ENCODE peak calls at places on chromosome 15, in six cellular contexts. One of them, this sample, is unnamed.

GRCh38 chr15:60392601-60392985 is 5.2 kb downstream of the ANXA2 start:
- DNase-seq in H1: no peak
- DNase-seq in GM23338: peak
- DNase-seq in WTC11: no peak
- DNase-seq in K562: no peak
- DNase-seq in GM12878: no peak
- DNase-seq in this sample: peak

GRCh38 chr15:58777107-58777506 is 6.0 kb downstream of the MINDY2 start:
- DNase-seq in GM23338: no peak
- DNase-seq in WTC11: no peak
- DNase-seq in K562: no peak
- DNase-seq in H1: no peak
- DNase-seq in GM12878: peak
- DNase-seq in this sample: no peak

GRCh38 chr15:95044780-95045417 is 813.5 kb downstream of the MCTP2 start:
- DNase-seq in GM12878: no peak
- DNase-seq in GM23338: peak
- DNase-seq in K562: no peak
- DNase-seq in WTC11: no peak
- DNase-seq in H1: no peak
- DNase-seq in this sample: no peak

GRCh38 chr15:25481208-25481862 is 42.5 kb upstream of the UBE3A start:
- DNase-seq in H1: peak
- DNase-seq in WTC11: peak
- DNase-seq in GM12878: no peak
- DNase-seq in GM23338: peak
- DNase-seq in K562: no peak
- DNase-seq in this sample: no peak

GRCh38 chr15:39114690-39115378 is 466.0 kb upstream of the THBS1 start:
- DNase-seq in GM12878: no peak
- DNase-seq in GM23338: no peak
- DNase-seq in H1: no peak
- DNase-seq in WTC11: no peak
- DNase-seq in K562: no peak
- DNase-seq in this sample: no peak

GRCh38 chr15:56042982-56043980 is 49.9 kb upstream of the NEDD4 start:
- DNase-seq in GM12878: peak
- DNase-seq in H1: no peak
- DNase-seq in K562: no peak
- DNase-seq in WTC11: no peak
- DNase-seq in GM23338: peak
- DNase-seq in this sample: peak

GRCh38 chr15:69973102-69973714 is 124.5 kb downstream of the TLE3 start:
- DNase-seq in WTC11: no peak
- DNase-seq in GM23338: peak
- DNase-seq in K562: peak
- DNase-seq in H1: no peak
- DNase-seq in GM12878: no peak
- DNase-seq in this sample: peak

GRCh38 chr15:93829115-93829849 is 402.1 kb upstream of the MCTP2 start:
- DNase-seq in GM12878: no peak
- DNase-seq in H1: no peak
- DNase-seq in GM23338: no peak
- DNase-seq in WTC11: no peak
- DNase-seq in K562: no peak
- DNase-seq in this sample: no peak

GRCh38 chr15:93614446-93615104 is 525.6 kb upstream of the RGMA start:
- DNase-seq in GM12878: no peak
- DNase-seq in H1: no peak
- DNase-seq in GM23338: no peak
- DNase-seq in K562: no peak
- DNase-seq in WTC11: no peak
- DNase-seq in this sample: no peak

GRCh38 chr15:57890351-57890750 is 175.2 kb downstream of the ALDH1A2 start:
- DNase-seq in GM12878: no peak
- DNase-seq in K562: no peak
- DNase-seq in WTC11: no peak
- DNase-seq in H1: no peak
- DNase-seq in GM23338: no peak
- DNase-seq in this sample: no peak

GRCh38 chr15:62559049-62559733 is 394.1 kb upstream of the C2CD4B start:
- DNase-seq in GM23338: no peak
- DNase-seq in GM12878: no peak
- DNase-seq in H1: no peak
- DNase-seq in K562: no peak
- DNase-seq in WTC11: no peak
- DNase-seq in this sample: no peak

GRCh38 chr15:80645494-80646065 is 49.5 kb upstream of the ABHD17C start:
- DNase-seq in K562: no peak
- DNase-seq in H1: no peak
- DNase-seq in GM23338: no peak
- DNase-seq in GM12878: no peak
- DNase-seq in WTC11: no peak
- DNase-seq in this sample: no peak

GRCh38 chr15:101652783-101653430 is 726 bp upstream of the TM2D3 start:
- DNase-seq in GM12878: no peak
- DNase-seq in GM23338: peak
- DNase-seq in K562: peak
- DNase-seq in WTC11: peak
- DNase-seq in H1: no peak
- DNase-seq in this sample: no peak

DNA sequence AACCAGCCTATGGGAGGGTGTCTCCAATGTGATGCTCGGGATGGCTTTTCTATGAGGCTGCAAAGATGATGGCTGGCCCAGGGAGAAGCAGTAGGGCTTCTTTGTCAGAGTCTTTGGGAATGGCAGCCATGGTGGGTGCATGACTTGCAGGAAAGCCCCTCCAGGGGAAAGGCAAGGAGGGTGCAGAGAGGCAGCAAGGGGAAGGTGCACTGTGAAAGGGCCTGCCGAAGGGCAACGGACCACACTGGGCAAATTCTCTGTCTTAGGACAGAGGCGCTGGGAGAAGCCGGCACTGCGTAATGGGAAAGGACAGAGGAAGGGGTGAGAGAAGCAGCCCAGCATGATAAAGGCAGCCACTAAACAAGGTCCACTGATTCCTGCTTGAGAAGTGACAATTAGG is 302.8 kb upstream of the LYSMD4 start:
- DNase-seq in H1: no peak
- DNase-seq in K562: no peak
- DNase-seq in GM23338: no peak
- DNase-seq in WTC11: no peak
- DNase-seq in GM12878: no peak
- DNase-seq in this sample: no peak
- TF ChIP-seq CREB1 in H1: no peak
- TF ChIP-seq CREB1 in K562: no peak
- TF ChIP-seq CREB1 in GM23338: no peak
- TF ChIP-seq CREB1 in WTC11: no peak
- TF ChIP-seq CREB1 in GM12878: no peak
- TF ChIP-seq CREB1 in this sample: no peak

DNA sequence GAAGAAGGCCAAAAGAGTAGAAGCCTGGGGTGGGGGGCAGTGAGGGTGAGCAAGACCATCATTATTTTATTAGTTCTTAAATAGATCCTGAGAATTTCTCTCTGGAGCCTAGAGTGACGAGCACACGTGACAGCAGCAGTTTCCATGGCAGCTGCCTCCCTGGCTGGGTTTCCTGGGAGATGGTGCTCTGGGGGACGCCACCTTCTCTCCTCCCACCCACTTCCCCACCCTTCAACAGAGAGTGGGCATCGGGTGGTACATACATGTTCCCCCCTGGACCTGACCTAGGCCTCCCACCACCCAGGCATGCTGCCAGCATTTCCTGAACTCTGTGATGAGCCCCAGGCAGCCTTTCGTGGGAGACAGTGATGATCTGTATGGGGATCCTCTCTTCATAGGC is 12.9 kb downstream of the CELF6 start:
- DNase-seq in GM12878: no peak
- DNase-seq in WTC11: no peak
- DNase-seq in K562: no peak
- DNase-seq in H1: no peak
- DNase-seq in GM23338: no peak
- DNase-seq in this sample: no peak
- TF ChIP-seq CREB1 in GM12878: no peak
- TF ChIP-seq CREB1 in WTC11: no peak
- TF ChIP-seq CREB1 in K562: no peak
- TF ChIP-seq CREB1 in H1: no peak
- TF ChIP-seq CREB1 in GM23338: no peak
- TF ChIP-seq CREB1 in this sample: no peak

GRCh38 chr15:90095521-90095959 is 6.7 kb downstream of the IDH2 start:
- DNase-seq in H1: no peak
- DNase-seq in K562: no peak
- DNase-seq in WTC11: peak
- DNase-seq in GM23338: peak
- DNase-seq in GM12878: no peak
- DNase-seq in this sample: peak

GRCh38 chr15:90087454-90088154 is 14.7 kb downstream of the IDH2 start:
- DNase-seq in K562: peak
- DNase-seq in WTC11: no peak
- DNase-seq in H1: no peak
- DNase-seq in GM23338: peak
- DNase-seq in GM12878: no peak
- DNase-seq in this sample: peak

GRCh38 chr15:90086868-90087268 is 15.4 kb downstream of the IDH2 start:
- DNase-seq in H1: peak
- DNase-seq in GM23338: peak
- DNase-seq in K562: peak
- DNase-seq in GM12878: no peak
- DNase-seq in WTC11: peak
- DNase-seq in this sample: peak

GRCh38 chr15:90090226-90090848 is 11.9 kb downstream of the IDH2 start:
- DNase-seq in GM12878: no peak
- DNase-seq in H1: no peak
- DNase-seq in K562: no peak
- DNase-seq in WTC11: no peak
- DNase-seq in GM23338: no peak
- DNase-seq in this sample: no peak

DNA sequence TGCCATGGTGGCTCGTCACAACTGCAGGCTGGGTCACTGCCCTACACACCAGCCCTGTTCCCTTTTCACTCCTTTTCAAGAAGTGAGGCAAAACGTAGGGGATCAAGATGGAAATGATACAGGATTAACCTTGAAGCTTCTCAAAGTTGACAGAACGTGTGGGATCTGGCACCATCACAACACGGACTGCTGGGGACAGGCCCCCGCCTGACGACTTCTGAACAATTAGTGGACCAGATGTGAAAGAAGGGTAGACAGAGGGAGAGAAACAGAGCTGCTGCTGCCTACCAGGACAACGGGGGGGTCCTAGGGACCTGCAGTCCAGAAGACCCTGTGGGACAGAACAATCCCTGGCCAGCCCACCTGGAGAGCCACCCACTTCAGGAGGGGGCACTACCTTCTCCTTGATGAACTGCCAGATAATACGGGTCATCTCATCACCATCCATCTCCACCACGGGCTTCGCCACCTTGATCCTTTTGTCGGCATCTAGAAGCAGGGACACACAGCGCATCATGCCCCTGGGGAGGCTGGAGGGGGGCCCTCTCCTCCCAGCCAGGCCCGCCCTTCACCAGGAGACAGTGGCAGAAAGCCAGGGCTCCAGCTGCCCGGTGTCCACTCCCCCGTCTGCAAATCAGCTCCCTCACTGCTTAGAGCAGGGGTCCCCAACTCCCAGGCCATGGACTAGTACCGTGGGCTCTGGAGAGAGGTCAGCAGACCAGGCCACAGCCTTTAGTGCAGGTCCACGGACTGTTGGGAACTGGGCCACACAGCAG is 10.9 kb downstream of the IDH2 start:
- DNase-seq in H1: no peak
- DNase-seq in GM12878: no peak
- DNase-seq in WTC11: no peak
- DNase-seq in GM23338: no peak
- DNase-seq in K562: no peak
- DNase-seq in this sample: no peak
- TF ChIP-seq CREB1 in H1: no peak
- TF ChIP-seq CREB1 in GM12878: no peak
- TF ChIP-seq CREB1 in WTC11: no peak
- TF ChIP-seq CREB1 in GM23338: no peak
- TF ChIP-seq CREB1 in K562: no peak
- TF ChIP-seq CREB1 in this sample: no peak

GRCh38 chr15:52151353-52151752 is 38.8 kb upstream of the BCL2L10 start:
- DNase-seq in GM23338: no peak
- DNase-seq in H1: peak
- DNase-seq in WTC11: no peak
- DNase-seq in GM12878: no peak
- DNase-seq in K562: no peak
- DNase-seq in this sample: no peak
- TF ChIP-seq CREB1 in GM23338: no peak
- TF ChIP-seq CREB1 in H1: no peak
- TF ChIP-seq CREB1 in WTC11: no peak
- TF ChIP-seq CREB1 in GM12878: no peak
- TF ChIP-seq CREB1 in K562: no peak
- TF ChIP-seq CREB1 in this sample: no peak

GRCh38 chr15:89397653-89398023 is 63.0 kb upstream of the POLG start:
- DNase-seq in GM12878: no peak
- DNase-seq in GM23338: no peak
- DNase-seq in H1: no peak
- DNase-seq in WTC11: no peak
- DNase-seq in K562: no peak
- DNase-seq in this sample: no peak

GRCh38 chr15:89399070-89399389 is 64.4 kb upstream of the POLG start:
- DNase-seq in GM12878: no peak
- DNase-seq in GM23338: no peak
- DNase-seq in K562: no peak
- DNase-seq in WTC11: no peak
- DNase-seq in H1: no peak
- DNase-seq in this sample: no peak

GRCh38 chr15:89400121-89400996 is 65.7 kb upstream of the POLG start:
- DNase-seq in GM12878: no peak
- DNase-seq in K562: no peak
- DNase-seq in WTC11: peak
- DNase-seq in H1: no peak
- DNase-seq in GM23338: peak
- DNase-seq in this sample: no peak

GRCh38 chr15:89400997-89401590 is 66.5 kb upstream of the POLG start:
- DNase-seq in GM12878: no peak
- DNase-seq in WTC11: no peak
- DNase-seq in H1: no peak
- DNase-seq in K562: no peak
- DNase-seq in GM23338: no peak
- DNase-seq in this sample: no peak

GRCh38 chr15:89399390-89400120 is 64.9 kb upstream of the POLG start:
- DNase-seq in GM12878: no peak
- DNase-seq in GM23338: peak
- DNase-seq in WTC11: peak
- DNase-seq in H1: no peak
- DNase-seq in K562: peak
- DNase-seq in this sample: no peak
- TF ChIP-seq CREB1 in GM12878: no peak
- TF ChIP-seq CREB1 in GM23338: no peak
- TF ChIP-seq CREB1 in WTC11: no peak
- TF ChIP-seq CREB1 in H1: peak
- TF ChIP-seq CREB1 in K562: no peak
- TF ChIP-seq CREB1 in this sample: no peak

GRCh38 chr15:64695571-64695992 is 79.8 kb downstream of the RBPMS2 start:
- DNase-seq in H1: no peak
- DNase-seq in GM23338: no peak
- DNase-seq in WTC11: no peak
- DNase-seq in K562: peak
- DNase-seq in GM12878: no peak
- DNase-seq in this sample: no peak
- TF ChIP-seq CREB1 in H1: no peak
- TF ChIP-seq CREB1 in GM23338: no peak
- TF ChIP-seq CREB1 in WTC11: no peak
- TF ChIP-seq CREB1 in K562: peak
- TF ChIP-seq CREB1 in GM12878: no peak
- TF ChIP-seq CREB1 in this sample: no peak

This sample was measured in HepG2.